ENCODE peak calls at places on chromosomes 16 and 17, in ten cellular contexts. W is fibroblast of mammary gland, G is osteoblast, V is adrenal gland, A is HFFc6, J is transverse colon, E is mammary epithelial cell, D is breast epithelium, P is bronchial epithelial cell, Z is natural killer cell. U is an unnamed sample.

GRCh38 chr17:9817086-9817485 is 4.8 kb downstream of the GSG1L2 start:
- DNase-seq in W (peak), G (no peak), V (peak), A (peak), J (peak), E (peak), D (no peak), P (peak), Z (no peak), U (no peak)

GRCh38 chr16:9969580-9969979 is 212.6 kb downstream of the GRIN2A start:
- DNase-seq in W (peak), G (no peak), V (no peak), A (no peak), J (no peak), E (no peak), D (no peak), P (no peak), Z (no peak), U (no peak)

GRCh38 chr17:82272495-82273326 is 789 bp downstream of the CSNK1D start:
- DNase-seq in W (no peak), G (peak), V (peak), A (no peak), J (peak), E (no peak), D (no peak), P (no peak), Z (peak), U (peak)

GRCh38 chr16:2388875-2389433 is 40.3 kb upstream of the CCNF start:
- DNase-seq in W (peak), G (peak), V (no peak), A (peak), J (peak), E (peak), D (no peak), P (peak), Z (no peak), U (no peak)

GRCh38 chr17:52138752-52139151 is 19.8 kb downstream of the CA10 start:
- DNase-seq in W (no peak), G (no peak), V (no peak), A (no peak), J (no peak), E (no peak), D (no peak), P (no peak), Z (no peak), U (no peak)

GRCh38 chr17:1830288-1830687 is 483 bp downstream of the RPA1 start:
- DNase-seq in W (peak), G (peak), V (no peak), A (no peak), J (peak), E (peak), D (no peak), P (peak), Z (no peak), U (peak)

GRCh38 chr17:76243826-76244679 is 3.8 kb upstream of the RNF157 start:
- DNase-seq in W (peak), G (no peak), V (no peak), A (no peak), J (no peak), E (no peak), D (no peak), P (no peak), Z (no peak), U (no peak)

GRCh38 chr16:66911112-66911511 is 7.6 kb downstream of the CDH16 start:
- DNase-seq in W (no peak), G (peak), V (no peak), A (no peak), J (no peak), E (peak), D (no peak), P (peak), Z (no peak), U (no peak)

GRCh38 chr17:58344047-58344790 is 7.8 kb downstream of the SUPT4H1 start:
- DNase-seq in W (no peak), G (no peak), V (no peak), A (no peak), J (peak), E (no peak), D (no peak), P (no peak), Z (peak), U (peak)

GRCh38 chr17:79622201-79622601 is 11.3 kb upstream of the RBFOX3 start:
- DNase-seq in W (no peak), G (peak), V (no peak), A (no peak), J (peak), E (no peak), D (peak), P (no peak), Z (no peak), U (no peak)

GRCh38 chr16:79601092-79601977 is 798 bp upstream of the MAF start:
- DNase-seq in W (no peak), G (peak), V (peak), A (no peak), J (peak), E (no peak), D (no peak), P (peak), Z (peak), U (peak)

GRCh38 chr16:24013733-24014645 is 178.2 kb downstream of the PRKCB start:
- DNase-seq in W (no peak), G (no peak), V (no peak), A (no peak), J (peak), E (peak), D (no peak), P (no peak), Z (peak), U (peak)

GRCh38 chr17:38341035-38341721 is 2.6 kb downstream of the GPR179 start:
- DNase-seq in W (no peak), G (no peak), V (peak), A (no peak), J (peak), E (no peak), D (no peak), P (peak), Z (no peak), U (no peak)

GRCh38 chr17:79749958-79750357 is 19.2 kb downstream of the ENPP7 start:
- DNase-seq in W (no peak), G (no peak), V (no peak), A (no peak), J (no peak), E (no peak), D (no peak), P (no peak), Z (no peak), U (no peak)

GRCh38 chr17:43403846-43404245 is 5.1 kb downstream of the ARL4D start:
- DNase-seq in W (no peak), G (no peak), V (no peak), A (no peak), J (no peak), E (no peak), D (no peak), P (no peak), Z (no peak), U (no peak)

GRCh38 chr16:54847207-54847606 is 83.5 kb upstream of the IRX5 start:
- DNase-seq in W (peak), G (no peak), V (no peak), A (no peak), J (no peak), E (peak), D (no peak), P (peak), Z (no peak), U (no peak)

GRCh38 chr17:3944485-3945388 is 19.5 kb downstream of the ATP2A3 start:
- DNase-seq in W (peak), G (peak), V (peak), A (no peak), J (peak), E (no peak), D (no peak), P (peak), Z (peak), U (peak)

GRCh38 chr16:2082171-2082982 is 34.6 kb downstream of the TSC2 start:
- DNase-seq in W (peak), G (peak), V (peak), A (no peak), J (peak), E (peak), D (no peak), P (peak), Z (no peak), U (no peak)

GRCh38 chr17:71959129-71959528 is 161.7 kb upstream of the SOX9 start:
- DNase-seq in W (peak), G (no peak), V (no peak), A (no peak), J (no peak), E (no peak), D (no peak), P (peak), Z (no peak), U (no peak)

GRCh38 chr16:86584726-86585721 is 6.7 kb downstream of the FOXL1 start:
- DNase-seq in W (peak), G (peak), V (no peak), A (peak), J (no peak), E (no peak), D (no peak), P (no peak), Z (no peak), U (no peak)

GRCh38 chr17:10698116-10698818 is 873 bp downstream of the ADPRM start:
- DNase-seq in W (peak), G (peak), V (peak), A (no peak), J (no peak), E (peak), D (no peak), P (peak), Z (no peak), U (no peak)

DNA sequence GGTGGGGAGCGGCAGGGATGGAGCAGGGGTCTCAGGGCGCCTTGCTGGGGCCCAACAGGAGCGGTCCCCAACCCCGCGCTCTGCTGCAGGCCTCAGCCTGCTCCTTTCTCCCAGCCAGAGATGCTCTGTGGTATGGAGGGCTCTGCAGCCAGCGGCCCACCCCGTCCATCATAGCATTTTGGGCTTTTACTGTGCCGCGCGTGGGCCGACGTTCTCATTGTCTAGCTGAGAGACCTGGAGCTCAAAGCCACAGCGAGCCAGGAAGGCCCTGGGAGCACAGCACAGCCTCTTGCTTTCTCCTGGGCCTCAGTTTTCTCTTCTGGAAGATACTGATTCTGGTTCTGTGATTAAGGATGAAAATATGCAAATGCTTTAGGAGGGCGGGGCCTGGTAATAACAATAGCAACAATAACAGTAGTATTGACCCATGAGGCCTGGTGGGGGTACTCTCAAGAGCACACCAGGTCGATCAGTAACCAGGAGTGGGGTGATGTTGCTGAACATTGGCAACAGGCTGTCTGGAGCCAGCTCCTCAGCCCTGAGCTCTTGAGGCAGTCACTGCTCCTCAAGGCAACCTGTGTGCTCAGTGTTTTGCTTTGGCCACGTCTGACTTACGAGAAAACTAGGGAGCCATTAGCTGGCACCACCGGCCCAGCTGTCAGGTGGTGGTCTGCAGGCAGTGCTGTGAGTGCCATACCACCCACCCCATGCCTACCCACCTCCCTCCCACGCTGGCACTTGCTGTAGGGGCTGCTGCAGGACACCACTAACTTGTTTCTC is 1.1 kb upstream of the RASD1 start:
- DNase-seq in W (no peak), G (peak), V (no peak), A (no peak), J (no peak), E (no peak), D (no peak), P (no peak), Z (no peak), U (no peak)
- TF ChIP-seq CTCF in W (no peak), G (no peak), V (no peak), A (no peak), J (peak), E (no peak), D (no peak), P (no peak), Z (peak), U (no peak)

GRCh38 chr17:15092762-15093161 is 172.4 kb downstream of the PMP22 start:
- DNase-seq in W (peak), G (peak), V (no peak), A (peak), J (no peak), E (peak), D (no peak), P (peak), Z (no peak), U (no peak)
- TF ChIP-seq CTCF in W (no peak), G (no peak), V (no peak), A (no peak), J (no peak), E (no peak), D (no peak), P (no peak), Z (no peak), U (no peak)

GRCh38 chr16:589658-590159 is at the start of gene RAB40C:
- DNase-seq in W (peak), G (peak), V (peak), A (peak), J (peak), E (peak), D (peak), P (peak), Z (peak), U (peak)
- TF ChIP-seq CTCF in W (no peak), G (no peak), V (no peak), A (peak), J (peak), E (no peak), D (no peak), P (no peak), Z (no peak), U (no peak)

GRCh38 chr17:65017375-65017774 is 39.2 kb downstream of the GNA13 start:
- DNase-seq in W (no peak), G (no peak), V (peak), A (no peak), J (no peak), E (no peak), D (no peak), P (no peak), Z (no peak), U (no peak)
- TF ChIP-seq CTCF in W (no peak), G (no peak), V (peak), A (no peak), J (no peak), E (no peak), D (no peak), P (no peak), Z (no peak), U (no peak)